ENCODE peak calls at places on chromosomes 16 and 17, in eight cellular contexts. C is cerebellar cortex; S is NCI-H2171 treated with DMSO at 0.1 percent for 48 hours; G is cortex of kidney; P is midbrain; A is substantia nigra; V is activated naive CD4-positive, alpha-beta T cell treated with Interleukin-2 at 50 U/mL for 16 hours; E is HAP-1. I is an unnamed sample.

GRCh38 chr17:74282587-74283370 is 8.7 kb downstream of the DNAI2 start:
- DNase-seq in C (no peak), S (no peak), G (no peak), P (no peak), A (no peak), V (peak; percentile 71), E (no peak), I (no peak)

GRCh38 chr17:43732961-43733360 is 25.6 kb downstream of the SOST start:
- DNase-seq in C (no peak), S (no peak), G (no peak), P (no peak), A (no peak), V (no peak), E (no peak), I (no peak)

GRCh38 chr17:67785526-67785925 is 39.8 kb upstream of the BPTF start:
- DNase-seq in C (no peak), S (no peak), G (no peak), P (no peak), A (no peak), V (no peak), E (no peak), I (no peak)

GRCh38 chr16:23434380-23434779 is 18.6 kb downstream of the COG7 start:
- DNase-seq in C (peak; percentile 88), S (peak; percentile 88), G (no peak), P (peak; percentile 47), A (peak; percentile 22), V (no peak), E (peak; percentile 58), I (peak; percentile 55)

GRCh38 chr16:81521141-81521626 is 76.6 kb downstream of the CMIP start:
- DNase-seq in C (peak; percentile 27), S (no peak), G (no peak), P (peak; percentile 16), A (no peak), V (peak; percentile 70), E (no peak), I (no peak)

GRCh38 chr17:2140683-2141082 is 85.8 kb downstream of the HIC1 start:
- DNase-seq in C (no peak), S (no peak), G (no peak), P (no peak), A (no peak), V (no peak), E (no peak), I (no peak)

GRCh38 chr17:5522476-5522875 is 36.1 kb downstream of the MIS12 start:
- DNase-seq in C (no peak), S (no peak), G (no peak), P (no peak), A (no peak), V (no peak), E (no peak), I (no peak)

GRCh38 chr17:83067718-83068261 is 11.6 kb upstream of the METRNL start:
- DNase-seq in C (no peak), S (no peak), G (no peak), P (no peak), A (no peak), V (no peak), E (no peak), I (no peak)

GRCh38 chr16:28193530-28194423 is 18.0 kb downstream of the XPO6 start:
- DNase-seq in C (no peak), S (no peak), G (no peak), P (no peak), A (no peak), V (peak; percentile 46), E (peak; percentile 59), I (no peak)

GRCh38 chr17:55735784-55736405 is 13.2 kb upstream of the TMEM100 start:
- DNase-seq in C (peak; percentile 21), S (peak; percentile 44), G (no peak), P (no peak), A (no peak), V (peak; percentile 13), E (peak; percentile 25), I (no peak)

GRCh38 chr16:16019488-16019887 is 70.1 kb downstream of the ABCC1 start:
- DNase-seq in C (no peak), S (no peak), G (no peak), P (no peak), A (no peak), V (no peak), E (no peak), I (no peak)

I was measured in putamen.